ENCODE peak calls at places on chromosomes 4 and X, in four cellular contexts. R, K, S and F are unnamed samples.

GRCh38 chrX:8820910-8821527 is 19.8 kb upstream of the FAM9A start:
- DNase-seq in R (no peak), K (no peak), S (peak; percentile 34), F (no peak)

GRCh38 chrX:56813318-56813837 is 84.3 kb downstream of the NBDY start:
- DNase-seq in R (no peak), K (peak; percentile 56), S (no peak), F (peak; percentile 17)

GRCh38 chrX:24646745-24647182 is 383 bp downstream of the PCYT1B start:
- DNase-seq in R (peak; percentile 45), K (no peak), S (peak; percentile 43), F (no peak)

GRCh38 chr4:153806073-153806472 is 17.2 kb upstream of the SFRP2 start:
- DNase-seq in R (no peak), K (no peak), S (no peak), F (no peak)

GRCh38 chr4:99205104-99205979 is 13.7 kb downstream of the ADH6 start:
- DNase-seq in R (peak; percentile 15), K (no peak), S (peak; percentile 26), F (peak; percentile 17)

GRCh38 chrX:154719132-154719675 is 31.7 kb downstream of the GAB3 start:
- DNase-seq in R (no peak), K (peak; percentile 35), S (no peak), F (no peak)

GRCh38 chrX:150504399-150505186 is 63.8 kb upstream of the MTM1 start:
- DNase-seq in R (no peak), K (no peak), S (no peak), F (no peak)

GRCh38 chr4:60326735-60327134 is 873.4 kb upstream of the ADGRL3 start:
- DNase-seq in R (no peak), K (no peak), S (no peak), F (no peak)

GRCh38 chr4:7352486-7352885 is 82.2 kb downstream of the PSAPL1 start:
- DNase-seq in R (peak; percentile 55), K (no peak), S (no peak), F (no peak)

GRCh38 chr4:144650311-144650820 is 4.4 kb downstream of the HHIP start:
- DNase-seq in R (peak; percentile 1), K (no peak), S (no peak), F (no peak)

GRCh38 chrX:72181178-72182125 is at the start of gene PIN4:
- DNase-seq in R (peak; percentile 97), K (peak; percentile 75), S (peak; percentile 86), F (peak; percentile 93)

GRCh38 chrX:1673337-1673736 is 58.5 kb downstream of the ASMT start:
- DNase-seq in R (no peak), K (peak; percentile 27), S (peak; percentile 58), F (no peak)

GRCh38 chrX:110795645-110796510 is at the start of gene CHRDL1:
- DNase-seq in R (peak; percentile 47), K (no peak), S (peak; percentile 87), F (no peak)

GRCh38 chr4:44725166-44725565 is 1.2 kb downstream of the GNPDA2 start:
- DNase-seq in R (no peak), K (no peak), S (no peak), F (no peak)

GRCh38 chrX:101009086-101009485 is 39.6 kb downstream of the ARL13A start:
- DNase-seq in R (no peak), K (no peak), S (no peak), F (no peak)

GRCh38 chrX:112424166-112424565 is 255.6 kb downstream of the LHFPL1 start:
- DNase-seq in R (no peak), K (no peak), S (no peak), F (no peak)

GRCh38 chr4:1590244-1590643 is 93.9 kb downstream of the FAM53A start:
- DNase-seq in R (no peak), K (no peak), S (no peak), F (no peak)

GRCh38 chr4:78059524-78059889 is 2.4 kb downstream of the FRAS1 start:
- DNase-seq in R (peak; percentile 68), K (no peak), S (peak; percentile 75), F (peak; percentile 90)

GRCh38 chrX:96551320-96551872 is 133.2 kb upstream of the DIAPH2 start:
- DNase-seq in R (no peak), K (no peak), S (no peak), F (no peak)

GRCh38 chrX:137194164-137194563 is 160.4 kb upstream of the GPR101 start:
- DNase-seq in R (peak; percentile 18), K (peak; percentile 21), S (peak; percentile 19), F (no peak)

GRCh38 chr4:188989371-188989770 is 850.1 kb downstream of the TRIML1 start:
- DNase-seq in R (no peak), K (no peak), S (no peak), F (no peak)

GRCh38 chr4:38023347-38024202 is 63.4 kb downstream of the PTTG2 start:
- DNase-seq in R (no peak), K (no peak), S (no peak), F (no peak)

GRCh38 chr4:4426511-4427477 is 39.9 kb downstream of the NSG1 start:
- DNase-seq in R (no peak), K (no peak), S (peak; percentile 79), F (no peak)

GRCh38 chr4:18401868-18402267 is 380.3 kb upstream of the LCORL start:
- DNase-seq in R (no peak), K (no peak), S (no peak), F (no peak)

GRCh38 chr4:169385356-169385755 is 114.6 kb upstream of the SH3RF1 start:
- DNase-seq in R (no peak), K (no peak), S (no peak), F (no peak)

GRCh38 chr4:123352240-123352945 is 44.2 kb upstream of the SPRY1 start:
- DNase-seq in R (no peak), K (no peak), S (no peak), F (no peak)

GRCh38 chr4:140673729-140674128 is 82.5 kb downstream of the TBC1D9 start:
- DNase-seq in R (no peak), K (no peak), S (no peak), F (peak; percentile 56)

GRCh38 chrX:106707771-106708454 is 18.6 kb upstream of the RNF128 start:
- DNase-seq in R (no peak), K (no peak), S (no peak), F (peak; percentile 31)

GRCh38 chr4:102501635-102502382 is 650 bp downstream of the NFKB1 start:
- DNase-seq in R (peak; percentile 70), K (peak; percentile 65), S (peak; percentile 59), F (no peak)

GRCh38 chr4:83212041-83212851 is 72.4 kb downstream of the COQ2 start:
- DNase-seq in R (peak; percentile 15), K (no peak), S (no peak), F (no peak)

GRCh38 chr4:121690001-121690400 is 6.8 kb downstream of the ANXA5 start:
- DNase-seq in R (no peak), K (no peak), S (no peak), F (no peak)

GRCh38 chr4:99811850-99812249 is 4.8 kb upstream of the DAPP1 start:
- DNase-seq in R (no peak), K (no peak), S (no peak), F (no peak)

GRCh38 chrX:132948648-132949260 is 9.7 kb downstream of the HS6ST2 start:
- DNase-seq in R (peak; percentile 7), K (no peak), S (peak; percentile 55), F (no peak)

GRCh38 chrX:46913710-46914109 is 1.5 kb downstream of the JADE3 start:
- DNase-seq in R (no peak), K (no peak), S (peak; percentile 30), F (no peak)

GRCh38 chr4:84028340-84028739 is 470.8 kb downstream of the NKX6-1 start:
- DNase-seq in R (no peak), K (no peak), S (no peak), F (no peak)

GRCh38 chr4:148026022-148026421 is 294.1 kb downstream of the ARHGAP10 start:
- DNase-seq in R (no peak), K (no peak), S (peak; percentile 21), F (no peak)